ENCODE peak calls at places on chromosomes 16 and 17, in nine cellular contexts. M is astrocyte of the cerebellum; X is activated naive CD8-positive, alpha-beta T cell treated with anti-CD3 and anti-CD28 coated beads, Interleukin-2, amount 50 U/mL, for 24 hours; R is MM.1S; U is omental fat pad; A is left cardiac atrium; P is CD8-positive, alpha-beta memory T cell; Q is AG04449; F is GM03348. K is an unnamed sample.

GRCh38 chr16:68445458-68445857 is 2.9 kb downstream of the SMPD3 start:
- DNase-seq in M (no peak), F (peak), X (peak), P (no peak), Q (no peak), U (no peak), A (no peak), R (peak), K (no peak)

GRCh38 chr17:80113033-80113484 is 11.7 kb downstream of the GAA start:
- DNase-seq in R (no peak), X (no peak), Q (no peak), M (no peak), A (no peak), U (no peak), F (no peak), P (no peak), K (no peak)

GRCh38 chr16:85556456-85557082 is 56.6 kb upstream of the GSE1 start:
- DNase-seq in P (peak), Q (no peak), R (peak), U (no peak), F (peak), M (no peak), A (peak), X (peak), K (no peak)

GRCh38 chr17:77145635-77146632 is 5.2 kb downstream of the SEC14L1 start:
- DNase-seq in Q (no peak), M (peak), A (peak), P (no peak), F (peak), U (no peak), R (peak), X (no peak), K (no peak)

GRCh38 chr17:63918305-63918704 is 334 bp downstream of the GH1 start:
- DNase-seq in A (no peak), X (no peak), F (peak), U (no peak), Q (no peak), R (no peak), P (no peak), M (no peak), K (no peak)

GRCh38 chr17:50100921-50101345 is 5.8 kb downstream of the PDK2 start:
- DNase-seq in P (no peak), Q (no peak), M (no peak), A (no peak), R (no peak), U (no peak), X (no peak), F (no peak), K (no peak)

GRCh38 chr17:13503526-13503925 is 98.2 kb downstream of the HS3ST3A1 start:
- DNase-seq in P (no peak), A (no peak), U (no peak), F (no peak), Q (no peak), R (no peak), M (no peak), X (no peak), K (no peak)

GRCh38 chr17:28907052-28907438 is 4.2 kb upstream of the DHRS13 start:
- DNase-seq in Q (no peak), P (no peak), X (no peak), U (no peak), F (no peak), M (no peak), A (no peak), R (no peak), K (no peak)

GRCh38 chr17:1985686-1986085 is 39.4 kb downstream of the RTN4RL1 start:
- DNase-seq in A (no peak), F (no peak), Q (no peak), P (no peak), X (no peak), R (no peak), M (no peak), U (no peak), K (no peak)